ENCODE peak calls at places on chromosomes 6 and 20, in seven cellular contexts. Q is EL; P is Daoy; X is activated CD4-positive, alpha-beta T cell treated with anti-CD3 and anti-CD28 coated beads, Interleukin-2, amount 50 U/mL, for 48 hours; E is activated T-cell treated with anti-CD3 and anti-CD28 coated beads for 4 hours; N is stimulated activated CD4-positive, alpha-beta T cell treated with anti-CD3 and anti-CD28 coated beads, Interleukin-1b, Interleukin-23, amount 100 ng/mL, for 24 hours; J is HFFc6. T is an unnamed sample.

GRCh38 chr6:146029573-146030184 is 817 bp downstream of the GRM1 start:
- DNase-seq in Q (no peak), P (no peak), N (no peak), E (no peak), J (no peak), X (no peak), T (no peak)

GRCh38 chr20:35598899-35599775 is 16.5 kb upstream of the SPAG4 start:
- DNase-seq in N (no peak), P (no peak), E (no peak), Q (no peak), J (no peak), X (no peak), T (no peak)

GRCh38 chr6:34232901-34233300 is 3.8 kb upstream of the HMGA1 start:
- DNase-seq in J (no peak), Q (no peak), N (no peak), P (no peak), X (no peak), E (no peak), T (no peak)

GRCh38 chr20:8335796-8336195 is 203.7 kb downstream of the PLCB1 start:
- DNase-seq in E (no peak), X (no peak), Q (no peak), J (no peak), N (no peak), P (no peak), T (no peak)

GRCh38 chr6:106702451-106703110 is 73.2 kb downstream of the QRSL1 start:
- DNase-seq in E (no peak), P (no peak), Q (no peak), J (no peak), N (no peak), X (no peak), T (no peak)

GRCh38 chr6:134774244-134774643 is 175.7 kb downstream of the ALDH8A1 start:
- DNase-seq in P (peak; percentile 2), Q (peak; percentile 47), J (peak; percentile 72), N (no peak), E (no peak), X (no peak), T (no peak)

GRCh38 chr6:105810105-105810921 is 275.8 kb upstream of the PRDM1 start:
- DNase-seq in J (peak; percentile 90), E (peak; percentile 28), P (peak; percentile 88), Q (peak; percentile 95), N (no peak), X (peak; percentile 69), T (peak; percentile 83)

GRCh38 chr6:137351890-137352289 is 132.7 kb upstream of the IFNGR1 start:
- DNase-seq in N (no peak), X (no peak), P (no peak), E (no peak), J (no peak), Q (peak; percentile 40), T (no peak)

GRCh38 chr6:32415521-32416019 is 8.6 kb upstream of the BTNL2 start:
- DNase-seq in X (peak; percentile 87), E (peak; percentile 78), Q (peak; percentile 76), P (peak; percentile 79), N (peak; percentile 70), J (peak; percentile 52), T (peak; percentile 79)

GRCh38 chr6:158996863-158997262 is 3.1 kb downstream of the RSPH3 start:
- DNase-seq in Q (no peak), X (no peak), N (no peak), J (no peak), E (no peak), P (no peak), T (no peak)

GRCh38 chr6:56547687-56548086 is 95.0 kb downstream of the DST start:
- DNase-seq in P (no peak), J (no peak), N (no peak), Q (no peak), X (no peak), E (no peak), T (no peak)

GRCh38 chr6:68628156-68628555 is 6.9 kb upstream of the ADGRB3 start:
- DNase-seq in X (no peak), P (no peak), J (no peak), E (no peak), Q (no peak), N (no peak), T (no peak)

GRCh38 chr6:135990437-135990836 is 138.9 kb downstream of the PDE7B start:
- DNase-seq in Q (no peak), N (no peak), X (no peak), P (no peak), J (no peak), E (no peak), T (no peak)

GRCh38 chr6:129575378-129576118 is 134.4 kb downstream of the ARHGAP18 start:
- DNase-seq in J (peak; percentile 72), E (no peak), Q (peak; percentile 72), N (no peak), X (no peak), P (peak; percentile 43), T (no peak)

GRCh38 chr6:26234421-26235239 is 130.4 kb upstream of the BTN3A2 start:
- DNase-seq in X (peak; percentile 79), E (peak; percentile 36), Q (peak; percentile 89), P (peak; percentile 77), N (no peak), J (peak; percentile 78), T (peak; percentile 85)

GRCh38 chr6:79601020-79601609 is 30.0 kb upstream of the SH3BGRL2 start:
- DNase-seq in X (no peak), J (peak; percentile 60), P (peak; percentile 67), Q (peak; percentile 59), E (no peak), N (no peak), T (no peak)

GRCh38 chr6:157143171-157143884 is 180.0 kb downstream of the TMEM242 start:
- DNase-seq in X (peak; percentile 36), Q (peak; percentile 86), P (peak; percentile 84), J (peak; percentile 20), E (no peak), N (no peak), T (peak; percentile 42)

GRCh38 chr6:141248056-141248799 is 884.5 kb upstream of the GJE1 start:
- DNase-seq in N (no peak), X (no peak), E (no peak), J (no peak), P (no peak), Q (no peak), T (no peak)

GRCh38 chr20:54140927-54141566 is 32.7 kb downstream of the CYP24A1 start:
- DNase-seq in Q (peak; percentile 89), X (no peak), N (no peak), J (peak; percentile 60), E (no peak), P (peak; percentile 15), T (no peak)

GRCh38 chr20:62824476-62825287 is 7.8 kb downstream of the COL9A3 start:
- DNase-seq in E (no peak), Q (peak; percentile 34), P (no peak), X (peak; percentile 52), J (no peak), N (no peak), T (peak; percentile 31)

GRCh38 chr20:34575756-34576155 is 17.2 kb downstream of the MAP1LC3A start:
- DNase-seq in X (no peak), Q (no peak), N (no peak), E (no peak), P (no peak), J (no peak), T (no peak)

GRCh38 chr6:162249907-162250642 is 477.5 kb downstream of the PRKN start:
- DNase-seq in Q (no peak), X (no peak), E (no peak), P (no peak), J (no peak), N (no peak), T (no peak)

GRCh38 chr6:16762547-16763477 is 1.6 kb upstream of the ATXN1 start:
- DNase-seq in Q (peak; percentile 95), P (peak; percentile 86), N (no peak), J (peak; percentile 92), E (peak; percentile 37), X (peak; percentile 56), T (peak; percentile 70)

GRCh38 chr20:32642257-32643046 is 31.3 kb downstream of the C20orf203 start:
- DNase-seq in P (no peak), N (no peak), J (no peak), E (no peak), X (no peak), Q (no peak), T (no peak)

GRCh38 chr20:47453167-47453782 is 48.4 kb upstream of the NCOA3 start:
- DNase-seq in P (peak; percentile 92), Q (peak; percentile 96), X (peak; percentile 68), N (peak; percentile 9), J (peak; percentile 96), E (no peak), T (peak; percentile 68)

GRCh38 chr6:89599727-89600126 is 38.8 kb downstream of the LYRM2 start:
- DNase-seq in Q (no peak), J (no peak), E (no peak), N (no peak), X (no peak), P (no peak), T (no peak)

GRCh38 chr6:10425973-10426780 is 11.3 kb upstream of the TFAP2A start:
- DNase-seq in P (peak; percentile 79), N (no peak), X (no peak), E (no peak), Q (peak; percentile 86), J (peak; percentile 49), T (no peak)

GRCh38 chr6:101396552-101397173 is 3.2 kb downstream of the GRIK2 start:
- DNase-seq in Q (peak; percentile 61), E (peak; percentile 3), P (peak; percentile 4), X (peak; percentile 45), J (peak; percentile 40), N (no peak), T (peak; percentile 54)

GRCh38 chr6:29925341-29926080 is 16.8 kb upstream of the HLA-A start:
- DNase-seq in E (no peak), P (no peak), X (no peak), Q (no peak), N (no peak), J (no peak), T (no peak)

GRCh38 chr6:74343804-74344203 is 647.8 kb downstream of the CD109 start:
- DNase-seq in J (peak; percentile 8), Q (peak; percentile 13), X (no peak), N (no peak), E (no peak), P (no peak), T (no peak)

GRCh38 chr6:14401181-14401745 is 283.7 kb downstream of the CD83 start:
- DNase-seq in Q (no peak), P (no peak), X (no peak), N (no peak), J (no peak), E (no peak), T (no peak)

GRCh38 chr6:123962508-123962907 is 158.8 kb downstream of the NKAIN2 start:
- DNase-seq in N (no peak), X (no peak), P (no peak), J (no peak), Q (no peak), E (no peak), T (no peak)

GRCh38 chr20:61704661-61705060 is 361.0 kb downstream of the TAF4 start:
- DNase-seq in X (no peak), E (no peak), J (no peak), N (no peak), P (no peak), Q (peak; percentile 16), T (no peak)

GRCh38 chr20:57391439-57392129 is 388 bp downstream of the RBM38 start:
- DNase-seq in X (peak; percentile 44), E (no peak), Q (no peak), J (no peak), P (no peak), N (no peak), T (peak; percentile 39)

GRCh38 chr6:38997128-38997761 is 51.3 kb upstream of the GLP1R start:
- DNase-seq in N (peak; percentile 16), X (peak; percentile 55), P (peak; percentile 51), E (no peak), J (no peak), Q (peak; percentile 21), T (peak; percentile 24)

GRCh38 chr6:44064089-44064947 is 62.9 kb downstream of the MRPL14 start:
- DNase-seq in E (no peak), P (peak; percentile 99), Q (peak; percentile 97), J (peak; percentile 92), X (peak; percentile 46), N (no peak), T (peak; percentile 29)

GRCh38 chr6:15327271-15327670 is 81.4 kb downstream of the JARID2 start:
- DNase-seq in N (no peak), P (peak; percentile 40), E (peak; percentile 23), X (peak; percentile 40), J (no peak), Q (no peak), T (peak; percentile 47)

GRCh38 chr6:77926198-77926752 is 273.4 kb downstream of the MEI4 start:
- DNase-seq in P (no peak), E (no peak), N (no peak), X (no peak), Q (peak; percentile 1), J (no peak), T (no peak)